ENCODE peak calls at places on chromosomes 4 and X, in five cellular contexts. One of them, this sample, is unnamed.

GRCh38 chrX:43508694-43509093 is 147.4 kb upstream of the MAOA start:
- DNase-seq in fibroblast of lung: no peak
- DNase-seq in astrocyte: no peak
- DNase-seq in endothelial cell of umbilical vein: no peak
- DNase-seq in thyroid gland: no peak
- DNase-seq in this sample: no peak

GRCh38 chrX:151384807-151385206 is 12.2 kb upstream of the VMA21 start:
- DNase-seq in fibroblast of lung: no peak
- DNase-seq in astrocyte: no peak
- DNase-seq in endothelial cell of umbilical vein: no peak
- DNase-seq in thyroid gland: peak; percentile 20
- DNase-seq in this sample: no peak

GRCh38 chrX:70480660-70481018 is 36.0 kb downstream of the DLG3 start:
- DNase-seq in astrocyte: peak; percentile 23
- DNase-seq in fibroblast of lung: no peak
- DNase-seq in endothelial cell of umbilical vein: no peak
- DNase-seq in thyroid gland: peak; percentile 57
- DNase-seq in this sample: peak; percentile 41

GRCh38 chr4:105145913-105146285 is 777 bp upstream of the TET2 start:
- DNase-seq in thyroid gland: no peak
- DNase-seq in endothelial cell of umbilical vein: peak; percentile 15
- DNase-seq in astrocyte: no peak
- DNase-seq in fibroblast of lung: no peak
- DNase-seq in this sample: no peak

GRCh38 chr4:118826723-118827444 is 9.0 kb downstream of the SEC24D start:
- DNase-seq in thyroid gland: no peak
- DNase-seq in astrocyte: no peak
- DNase-seq in fibroblast of lung: no peak
- DNase-seq in endothelial cell of umbilical vein: no peak
- DNase-seq in this sample: no peak

GRCh38 chr4:2261110-2261852 is 628 bp downstream of the MXD4 start:
- DNase-seq in thyroid gland: peak; percentile 57
- DNase-seq in fibroblast of lung: peak; percentile 49
- DNase-seq in endothelial cell of umbilical vein: peak; percentile 30
- DNase-seq in astrocyte: peak; percentile 8
- DNase-seq in this sample: peak; percentile 39

GRCh38 chr4:80921441-80921840 is 109.1 kb upstream of the BMP3 start:
- DNase-seq in fibroblast of lung: no peak
- DNase-seq in thyroid gland: no peak
- DNase-seq in endothelial cell of umbilical vein: no peak
- DNase-seq in astrocyte: no peak
- DNase-seq in this sample: no peak

GRCh38 chr4:68865760-68866159 is 50.0 kb downstream of the UGT2B10 start:
- DNase-seq in fibroblast of lung: no peak
- DNase-seq in endothelial cell of umbilical vein: no peak
- DNase-seq in thyroid gland: no peak
- DNase-seq in astrocyte: no peak
- DNase-seq in this sample: no peak

GRCh38 chrX:105645667-105646354 is 176.5 kb upstream of the NRK start:
- DNase-seq in thyroid gland: no peak
- DNase-seq in fibroblast of lung: peak; percentile 15
- DNase-seq in endothelial cell of umbilical vein: no peak
- DNase-seq in astrocyte: peak; percentile 7
- DNase-seq in this sample: peak; percentile 68

GRCh38 chr4:103091601-103092223 is 7.9 kb downstream of the BDH2 start:
- DNase-seq in thyroid gland: peak; percentile 9
- DNase-seq in astrocyte: peak; percentile 31
- DNase-seq in fibroblast of lung: peak; percentile 84
- DNase-seq in endothelial cell of umbilical vein: peak; percentile 66
- DNase-seq in this sample: peak; percentile 73

GRCh38 chr4:113645771-113646455 is 115.6 kb downstream of the CAMK2D start:
- DNase-seq in astrocyte: peak; percentile 93
- DNase-seq in endothelial cell of umbilical vein: peak; percentile 89
- DNase-seq in fibroblast of lung: peak; percentile 39
- DNase-seq in thyroid gland: peak; percentile 56
- DNase-seq in this sample: peak; percentile 69

GRCh38 chrX:136666088-136666487 is 18.1 kb downstream of the CD40LG start:
- DNase-seq in endothelial cell of umbilical vein: no peak
- DNase-seq in thyroid gland: no peak
- DNase-seq in fibroblast of lung: no peak
- DNase-seq in astrocyte: no peak
- DNase-seq in this sample: no peak

GRCh38 chr4:13615162-13615561 is 12.4 kb downstream of the BOD1L1 start:
- DNase-seq in astrocyte: no peak
- DNase-seq in thyroid gland: no peak
- DNase-seq in endothelial cell of umbilical vein: no peak
- DNase-seq in fibroblast of lung: no peak
- DNase-seq in this sample: no peak

GRCh38 chrX:53294024-53294648 is 12.8 kb upstream of the IQSEC2 start:
- DNase-seq in thyroid gland: no peak
- DNase-seq in astrocyte: no peak
- DNase-seq in fibroblast of lung: peak; percentile 25
- DNase-seq in endothelial cell of umbilical vein: peak; percentile 3
- DNase-seq in this sample: peak; percentile 32

GRCh38 chrX:136802515-136802914 is 21.8 kb upstream of the ARHGEF6 start:
- DNase-seq in thyroid gland: no peak
- DNase-seq in fibroblast of lung: no peak
- DNase-seq in endothelial cell of umbilical vein: no peak
- DNase-seq in astrocyte: no peak
- DNase-seq in this sample: no peak

GRCh38 chr4:8150152-8151090 is 8.2 kb downstream of the ABLIM2 start:
- DNase-seq in thyroid gland: no peak
- DNase-seq in astrocyte: no peak
- DNase-seq in endothelial cell of umbilical vein: no peak
- DNase-seq in fibroblast of lung: no peak
- DNase-seq in this sample: no peak

GRCh38 chrX:102745513-102746133 is 25.1 kb downstream of the GPRASP3 start:
- DNase-seq in astrocyte: no peak
- DNase-seq in fibroblast of lung: no peak
- DNase-seq in endothelial cell of umbilical vein: no peak
- DNase-seq in thyroid gland: peak; percentile 18
- DNase-seq in this sample: no peak

GRCh38 chr4:153555730-153556440 is 89.7 kb downstream of the TMEM131L start:
- DNase-seq in endothelial cell of umbilical vein: peak; percentile 90
- DNase-seq in astrocyte: peak; percentile 82
- DNase-seq in thyroid gland: peak; percentile 75
- DNase-seq in fibroblast of lung: peak; percentile 91
- DNase-seq in this sample: peak; percentile 78

GRCh38 chrX:41022579-41022978 is 62.7 kb upstream of the USP9X start:
- DNase-seq in fibroblast of lung: peak; percentile 39
- DNase-seq in astrocyte: peak; percentile 39
- DNase-seq in thyroid gland: no peak
- DNase-seq in endothelial cell of umbilical vein: no peak
- DNase-seq in this sample: peak; percentile 69

GRCh38 chr4:56976878-56977320 is 507 bp downstream of the NOA1 start:
- DNase-seq in fibroblast of lung: no peak
- DNase-seq in astrocyte: no peak
- DNase-seq in endothelial cell of umbilical vein: peak; percentile 38
- DNase-seq in thyroid gland: peak; percentile 76
- DNase-seq in this sample: no peak

GRCh38 chrX:65751511-65751910 is 84.1 kb downstream of the MSN start:
- DNase-seq in fibroblast of lung: no peak
- DNase-seq in endothelial cell of umbilical vein: no peak
- DNase-seq in astrocyte: no peak
- DNase-seq in thyroid gland: no peak
- DNase-seq in this sample: no peak

GRCh38 chr4:176319704-176320339 is at the start of gene SPCS3:
- DNase-seq in astrocyte: peak; percentile 84
- DNase-seq in fibroblast of lung: peak; percentile 93
- DNase-seq in thyroid gland: peak; percentile 96
- DNase-seq in endothelial cell of umbilical vein: peak; percentile 95
- DNase-seq in this sample: peak; percentile 90

GRCh38 chrX:7891928-7892327 is 35.3 kb downstream of the PNPLA4 start:
- DNase-seq in fibroblast of lung: no peak
- DNase-seq in endothelial cell of umbilical vein: no peak
- DNase-seq in thyroid gland: no peak
- DNase-seq in astrocyte: no peak
- DNase-seq in this sample: no peak

GRCh38 chrX:10636851-10637250 is 16.5 kb upstream of the MID1 start:
- DNase-seq in astrocyte: no peak
- DNase-seq in fibroblast of lung: peak; percentile 30
- DNase-seq in thyroid gland: no peak
- DNase-seq in endothelial cell of umbilical vein: no peak
- DNase-seq in this sample: no peak

GRCh38 chr4:68406479-68406859 is 40.8 kb upstream of the TMPRSS11E start:
- DNase-seq in thyroid gland: no peak
- DNase-seq in endothelial cell of umbilical vein: no peak
- DNase-seq in fibroblast of lung: no peak
- DNase-seq in astrocyte: no peak
- DNase-seq in this sample: no peak

GRCh38 chr4:82586055-82586454 is 24.3 kb upstream of the TMEM150C start:
- DNase-seq in thyroid gland: no peak
- DNase-seq in fibroblast of lung: no peak
- DNase-seq in endothelial cell of umbilical vein: no peak
- DNase-seq in astrocyte: no peak
- DNase-seq in this sample: no peak

GRCh38 chrX:10611441-10612090 is 8.8 kb downstream of the MID1 start:
- DNase-seq in endothelial cell of umbilical vein: peak; percentile 25
- DNase-seq in fibroblast of lung: peak; percentile 56
- DNase-seq in astrocyte: no peak
- DNase-seq in thyroid gland: no peak
- DNase-seq in this sample: peak; percentile 52

GRCh38 chrX:41802958-41803357 is 79.0 kb downstream of the GPR82 start:
- DNase-seq in endothelial cell of umbilical vein: no peak
- DNase-seq in fibroblast of lung: no peak
- DNase-seq in astrocyte: no peak
- DNase-seq in thyroid gland: no peak
- DNase-seq in this sample: no peak

DNA sequence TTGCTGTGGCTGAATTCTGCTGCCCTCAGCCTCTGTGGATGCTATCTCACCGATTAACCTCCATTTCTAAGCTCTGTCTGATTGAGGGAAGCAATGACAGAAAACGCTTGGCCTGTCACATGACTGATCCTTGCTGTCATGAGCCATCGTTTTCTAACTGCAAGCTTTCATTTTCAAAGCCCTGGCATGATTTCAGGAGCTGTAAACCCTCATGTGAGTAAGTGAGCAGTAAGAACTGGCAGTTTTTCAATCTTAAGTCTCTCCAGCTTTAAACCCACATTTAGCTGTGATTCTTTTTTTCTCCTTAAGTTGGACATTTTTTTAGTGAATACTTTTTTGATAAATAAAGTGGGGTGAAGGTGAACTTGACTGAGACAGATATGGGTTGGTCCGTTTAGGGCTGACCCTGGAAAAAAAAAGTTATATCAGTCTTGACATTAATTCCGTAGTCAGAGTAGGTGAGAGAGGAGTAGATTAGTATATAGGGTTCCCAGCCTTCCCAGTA is 180.9 kb upstream of the PGRMC2 start:
- DNase-seq in endothelial cell of umbilical vein: peak; percentile 90
- DNase-seq in fibroblast of lung: peak; percentile 100
- DNase-seq in thyroid gland: peak; percentile 88
- DNase-seq in astrocyte: peak; percentile 94
- DNase-seq in this sample: peak; percentile 100
- H3K4me3 ChIP-seq in endothelial cell of umbilical vein: no peak overlapping the region
- H3K4me3 ChIP-seq in fibroblast of lung: no peak overlapping the region
- H3K4me3 ChIP-seq in thyroid gland: no peak overlapping the region
- H3K4me3 ChIP-seq in astrocyte: no peak overlapping the region
- H3K4me3 ChIP-seq in this sample: no peak overlapping the region

GRCh38 chr4:107828315-107828714 is 3.6 kb downstream of the SGMS2 start:
- DNase-seq in thyroid gland: no peak
- DNase-seq in astrocyte: no peak
- DNase-seq in endothelial cell of umbilical vein: no peak
- DNase-seq in fibroblast of lung: no peak
- DNase-seq in this sample: no peak

GRCh38 chr4:107823870-107824366 is 814 bp upstream of the SGMS2 start:
- DNase-seq in fibroblast of lung: no peak
- DNase-seq in astrocyte: no peak
- DNase-seq in thyroid gland: no peak
- DNase-seq in endothelial cell of umbilical vein: no peak
- DNase-seq in this sample: no peak

GRCh38 chr4:107826427-107826980 is 1.8 kb downstream of the SGMS2 start:
- DNase-seq in astrocyte: no peak
- DNase-seq in thyroid gland: peak; percentile 5
- DNase-seq in endothelial cell of umbilical vein: peak; percentile 48
- DNase-seq in fibroblast of lung: no peak
- DNase-seq in this sample: no peak

GRCh38 chr4:107824367-107825071 is at the start of gene SGMS2:
- DNase-seq in thyroid gland: peak; percentile 97
- DNase-seq in endothelial cell of umbilical vein: peak; percentile 91
- DNase-seq in fibroblast of lung: peak; percentile 80
- DNase-seq in astrocyte: peak; percentile 82
- DNase-seq in this sample: peak; percentile 88

GRCh38 chr4:107825072-107825789 is 499 bp downstream of the SGMS2 start:
- DNase-seq in fibroblast of lung: peak; percentile 45
- DNase-seq in endothelial cell of umbilical vein: peak; percentile 65
- DNase-seq in thyroid gland: peak; percentile 87
- DNase-seq in astrocyte: peak; percentile 55
- DNase-seq in this sample: peak; percentile 56
- H3K4me3 ChIP-seq in fibroblast of lung: peak overlapping the region; percentile 79
- H3K4me3 ChIP-seq in endothelial cell of umbilical vein: peak overlapping the region; percentile 83
- H3K4me3 ChIP-seq in thyroid gland: peak overlapping the region; percentile 27
- H3K4me3 ChIP-seq in astrocyte: peak overlapping the region; percentile 94
- H3K4me3 ChIP-seq in this sample: peak overlapping the region; percentile 96

GRCh38 chr4:146654648-146654975 is 15.9 kb downstream of the POU4F2 start:
- DNase-seq in fibroblast of lung: peak; percentile 8
- DNase-seq in endothelial cell of umbilical vein: peak; percentile 24
- DNase-seq in astrocyte: no peak
- DNase-seq in thyroid gland: no peak
- DNase-seq in this sample: no peak

GRCh38 chr4:146650034-146650433 is 11.3 kb downstream of the POU4F2 start:
- DNase-seq in astrocyte: no peak
- DNase-seq in fibroblast of lung: no peak
- DNase-seq in endothelial cell of umbilical vein: no peak
- DNase-seq in thyroid gland: no peak
- DNase-seq in this sample: no peak

GRCh38 chr4:146649232-146649631 is 10.5 kb downstream of the POU4F2 start:
- DNase-seq in astrocyte: no peak
- DNase-seq in fibroblast of lung: no peak
- DNase-seq in endothelial cell of umbilical vein: no peak
- DNase-seq in thyroid gland: no peak
- DNase-seq in this sample: no peak

GRCh38 chr4:146654976-146655761 is 16.5 kb downstream of the POU4F2 start:
- DNase-seq in thyroid gland: no peak
- DNase-seq in fibroblast of lung: peak; percentile 14
- DNase-seq in astrocyte: peak; percentile 6
- DNase-seq in endothelial cell of umbilical vein: no peak
- DNase-seq in this sample: peak; percentile 11
- H3K4me3 ChIP-seq in thyroid gland: no peak overlapping the region
- H3K4me3 ChIP-seq in fibroblast of lung: peak overlapping the region; percentile 31
- H3K4me3 ChIP-seq in astrocyte: peak overlapping the region; percentile 48
- H3K4me3 ChIP-seq in endothelial cell of umbilical vein: peak overlapping the region; percentile 30
- H3K4me3 ChIP-seq in this sample: peak overlapping the region; percentile 24

GRCh38 chr4:144648042-144648441 is 2.1 kb downstream of the HHIP start:
- DNase-seq in fibroblast of lung: no peak
- DNase-seq in thyroid gland: no peak
- DNase-seq in astrocyte: no peak
- DNase-seq in endothelial cell of umbilical vein: no peak
- DNase-seq in this sample: no peak

GRCh38 chr4:144645102-144645469 is 870 bp upstream of the HHIP start:
- DNase-seq in astrocyte: no peak
- DNase-seq in fibroblast of lung: no peak
- DNase-seq in thyroid gland: peak; percentile 5
- DNase-seq in endothelial cell of umbilical vein: no peak
- DNase-seq in this sample: no peak

GRCh38 chr4:144647095-144647959 is 1.4 kb downstream of the HHIP start:
- DNase-seq in endothelial cell of umbilical vein: peak; percentile 57
- DNase-seq in fibroblast of lung: peak; percentile 58
- DNase-seq in astrocyte: peak; percentile 55
- DNase-seq in thyroid gland: no peak
- DNase-seq in this sample: peak; percentile 53

GRCh38 chr4:144645621-144646522 is at the start of gene HHIP:
- DNase-seq in thyroid gland: peak; percentile 17
- DNase-seq in fibroblast of lung: peak; percentile 65
- DNase-seq in endothelial cell of umbilical vein: peak; percentile 88
- DNase-seq in astrocyte: peak; percentile 63
- DNase-seq in this sample: peak; percentile 36

GRCh38 chr4:144646523-144647094 is 653 bp downstream of the HHIP start:
- DNase-seq in fibroblast of lung: no peak
- DNase-seq in endothelial cell of umbilical vein: peak; percentile 53
- DNase-seq in thyroid gland: no peak
- DNase-seq in astrocyte: no peak
- DNase-seq in this sample: no peak
- H3K4me3 ChIP-seq in fibroblast of lung: peak overlapping the region; percentile 68
- H3K4me3 ChIP-seq in endothelial cell of umbilical vein: peak overlapping the region; percentile 62
- H3K4me3 ChIP-seq in thyroid gland: no peak overlapping the region
- H3K4me3 ChIP-seq in astrocyte: peak overlapping the region; percentile 98
- H3K4me3 ChIP-seq in this sample: peak overlapping the region; percentile 69

This sample was measured in fibroblast of mammary gland.